ENCODE peak calls at places on chromosomes 16 and 17, in eight cellular contexts. K, Y, H, N, V, S, U and Q are unnamed samples.

GRCh38 chr16:9965079-9965478 is 217.1 kb downstream of the GRIN2A start:
- DNase-seq in U (no peak), K (no peak), H (no peak), Y (no peak), V (no peak), S (no peak), N (no peak), Q (no peak)

GRCh38 chr17:50841949-50842354 is 6.6 kb downstream of the WFIKKN2 start:
- DNase-seq in V (peak), U (peak), H (peak), Y (peak), N (peak), K (peak), S (peak), Q (peak)

GRCh38 chr16:88628512-88628974 is 9.8 kb upstream of the IL17C start:
- DNase-seq in V (no peak), N (no peak), S (peak), Y (no peak), K (no peak), U (no peak), H (no peak), Q (no peak)

GRCh38 chr17:42456223-42457106 is 2.2 kb upstream of the ATP6V0A1 start:
- DNase-seq in U (no peak), N (no peak), H (peak), K (peak), S (no peak), V (no peak), Y (no peak), Q (no peak)

GRCh38 chr16:8621221-8621571 is 302 bp upstream of the METTL22 start:
- DNase-seq in U (no peak), S (no peak), Y (no peak), K (no peak), N (no peak), H (no peak), V (no peak), Q (no peak)

GRCh38 chr16:592518-593306 is 2.8 kb downstream of the RAB40C start:
- DNase-seq in S (no peak), U (no peak), Y (peak), H (peak), N (no peak), V (peak), K (no peak), Q (no peak)

GRCh38 chr17:41617698-41618097 is 5.1 kb upstream of the KRT16 start:
- DNase-seq in K (no peak), U (no peak), Y (no peak), S (no peak), H (no peak), N (no peak), V (no peak), Q (no peak)

GRCh38 chr17:76911299-76912007 is 43.2 kb downstream of the MGAT5B start:
- DNase-seq in Y (no peak), H (no peak), U (no peak), V (no peak), K (no peak), N (no peak), S (no peak), Q (no peak)

GRCh38 chr16:85625053-85625452 is 11.9 kb downstream of the GSE1 start:
- DNase-seq in Y (no peak), H (no peak), V (no peak), K (no peak), N (no peak), U (no peak), S (no peak), Q (peak)

GRCh38 chr17:69058165-69058564 is 2.6 kb downstream of the ABCA9 start:
- DNase-seq in Y (no peak), S (no peak), N (no peak), U (no peak), K (no peak), H (peak), V (no peak), Q (no peak)

GRCh38 chr17:1518410-1518809 is 2.0 kb upstream of the INPP5K start:
- DNase-seq in Y (no peak), V (no peak), S (no peak), K (no peak), H (no peak), N (no peak), U (no peak), Q (no peak)

GRCh38 chr17:67546578-67547527 is 169.8 kb downstream of the PITPNC1 start:
- DNase-seq in U (peak), V (peak), S (no peak), K (peak), N (no peak), H (peak), Y (peak), Q (no peak)

GRCh38 chr16:79892278-79892677 is 291.7 kb upstream of the MAF start:
- DNase-seq in U (no peak), K (no peak), H (no peak), S (no peak), N (no peak), Y (no peak), V (no peak), Q (no peak)

GRCh38 chr17:41731836-41732235 is 2.6 kb downstream of the HAP1 start:
- DNase-seq in U (no peak), S (no peak), H (no peak), K (no peak), V (no peak), Y (no peak), N (no peak), Q (no peak)

GRCh38 chr16:10610499-10611184 is 30.2 kb upstream of the EMP2 start:
- DNase-seq in V (no peak), N (no peak), K (no peak), H (no peak), U (no peak), Y (no peak), S (no peak), Q (no peak)

GRCh38 chr17:2081564-2081963 is 26.7 kb downstream of the HIC1 start:
- DNase-seq in H (peak), N (no peak), V (no peak), Y (no peak), U (no peak), S (no peak), K (peak), Q (no peak)

GRCh38 chr16:23374721-23375120 is 72.6 kb downstream of the SCNN1B start:
- DNase-seq in H (no peak), U (no peak), S (no peak), Y (no peak), K (no peak), N (no peak), V (peak), Q (no peak)

GRCh38 chr16:22320572-22321339 is 23.5 kb downstream of the POLR3E start:
- DNase-seq in K (no peak), U (no peak), N (no peak), Y (peak), S (no peak), V (peak), H (no peak), Q (no peak)

GRCh38 chr16:71479420-71479819 is 9.7 kb downstream of the ZNF19 start:
- DNase-seq in Y (no peak), U (no peak), K (peak), V (no peak), N (no peak), H (peak), S (no peak), Q (no peak)

GRCh38 chr16:89289428-89290395 is 72.2 kb downstream of the ZNF778 start:
- DNase-seq in S (peak), N (peak), V (peak), H (peak), Y (peak), K (peak), U (no peak), Q (peak)

GRCh38 chr16:5025171-5025632 is 8.5 kb downstream of the NAGPA start:
- DNase-seq in K (no peak), S (peak), U (no peak), V (no peak), H (no peak), N (peak), Y (no peak), Q (peak)

GRCh38 chr17:14046978-14047377 is 22.3 kb upstream of the COX10 start:
- DNase-seq in H (no peak), V (no peak), Y (no peak), K (no peak), N (no peak), U (no peak), S (no peak), Q (no peak)

GRCh38 chr16:86077243-86077940 is 178.4 kb downstream of the IRF8 start:
- DNase-seq in Y (peak), K (no peak), V (peak), N (no peak), U (no peak), H (no peak), S (no peak), Q (no peak)

GRCh38 chr16:50229149-50229726 is 37.1 kb upstream of the ADCY7 start:
- DNase-seq in K (no peak), V (no peak), H (no peak), Y (no peak), S (no peak), U (no peak), N (no peak), Q (no peak)

GRCh38 chr17:58224315-58224714 is 5.3 kb upstream of the MKS1 start:
- DNase-seq in S (no peak), K (peak), N (no peak), Y (no peak), V (no peak), U (no peak), H (peak), Q (no peak)

GRCh38 chr16:569445-570254 is at the start of gene PIGQ:
- DNase-seq in U (peak), K (peak), V (peak), N (peak), Y (peak), H (peak), S (peak), Q (peak)

GRCh38 chr16:85820604-85821372 is 21.3 kb downstream of the COX4I1 start:
- DNase-seq in U (no peak), Y (no peak), V (no peak), S (no peak), K (no peak), H (no peak), N (no peak), Q (no peak)

DNA sequence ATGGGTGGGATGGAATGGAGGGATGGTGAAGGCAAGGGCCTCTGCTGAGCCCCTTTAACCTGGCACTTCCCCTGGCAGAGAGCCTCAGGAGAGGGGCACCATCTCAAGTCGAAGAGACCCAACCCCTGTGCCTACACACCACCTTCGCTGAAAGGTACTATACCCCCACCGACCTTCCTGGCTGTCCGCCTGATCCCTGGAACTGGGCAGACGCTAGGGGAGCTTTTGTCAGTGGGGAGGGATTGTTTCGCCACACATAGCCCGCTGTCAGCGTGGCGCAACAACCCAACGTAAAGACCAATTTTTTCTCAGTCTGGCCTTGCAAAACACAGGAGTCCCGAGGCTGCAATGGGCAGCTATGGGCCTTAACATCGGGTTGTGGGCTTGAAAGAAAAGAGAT is 3.1 kb downstream of the PPP1R1B start:
- DNase-seq in H (no peak), S (no peak), U (no peak), V (no peak), N (no peak), K (no peak), Y (no peak), Q (no peak)
- TF ChIP-seq CTCF in H (no peak), S (no peak), U (no peak), V (no peak), N (no peak), K (no peak), Y (no peak), Q (no peak)

DNA sequence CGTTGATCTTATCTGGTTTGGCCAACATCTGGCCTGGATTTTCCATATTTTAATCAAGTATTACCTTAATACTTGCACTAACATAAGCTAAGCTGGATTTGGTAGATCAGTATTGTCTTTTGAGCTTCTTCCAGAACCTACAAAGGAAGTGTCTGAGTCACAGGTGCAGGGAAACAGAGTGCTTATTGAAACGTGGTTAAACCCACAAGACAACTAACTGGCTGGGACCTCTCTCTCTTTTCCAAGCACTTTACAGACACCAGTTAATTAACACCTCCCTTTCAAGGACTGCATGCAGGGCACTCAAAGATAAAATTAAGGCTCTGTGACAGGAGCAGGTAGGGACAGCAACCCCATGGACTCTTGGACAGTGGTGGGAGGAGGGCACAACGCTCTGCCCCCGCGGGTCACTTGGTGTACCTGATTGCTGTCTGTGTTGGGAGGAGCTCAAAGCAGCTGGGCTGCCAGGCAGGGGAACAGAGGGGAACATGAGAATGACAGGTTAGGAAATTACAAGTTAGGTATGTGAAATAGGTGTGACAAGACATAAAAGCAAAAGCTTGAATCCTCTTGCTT is 133.7 kb upstream of the MON1B start:
- DNase-seq in S (no peak), N (no peak), K (no peak), Y (no peak), H (no peak), V (no peak), U (no peak), Q (no peak)
- TF ChIP-seq CTCF in S (no peak), N (no peak), K (no peak), Y (no peak), H (no peak), V (no peak), U (no peak), Q (no peak)

DNA sequence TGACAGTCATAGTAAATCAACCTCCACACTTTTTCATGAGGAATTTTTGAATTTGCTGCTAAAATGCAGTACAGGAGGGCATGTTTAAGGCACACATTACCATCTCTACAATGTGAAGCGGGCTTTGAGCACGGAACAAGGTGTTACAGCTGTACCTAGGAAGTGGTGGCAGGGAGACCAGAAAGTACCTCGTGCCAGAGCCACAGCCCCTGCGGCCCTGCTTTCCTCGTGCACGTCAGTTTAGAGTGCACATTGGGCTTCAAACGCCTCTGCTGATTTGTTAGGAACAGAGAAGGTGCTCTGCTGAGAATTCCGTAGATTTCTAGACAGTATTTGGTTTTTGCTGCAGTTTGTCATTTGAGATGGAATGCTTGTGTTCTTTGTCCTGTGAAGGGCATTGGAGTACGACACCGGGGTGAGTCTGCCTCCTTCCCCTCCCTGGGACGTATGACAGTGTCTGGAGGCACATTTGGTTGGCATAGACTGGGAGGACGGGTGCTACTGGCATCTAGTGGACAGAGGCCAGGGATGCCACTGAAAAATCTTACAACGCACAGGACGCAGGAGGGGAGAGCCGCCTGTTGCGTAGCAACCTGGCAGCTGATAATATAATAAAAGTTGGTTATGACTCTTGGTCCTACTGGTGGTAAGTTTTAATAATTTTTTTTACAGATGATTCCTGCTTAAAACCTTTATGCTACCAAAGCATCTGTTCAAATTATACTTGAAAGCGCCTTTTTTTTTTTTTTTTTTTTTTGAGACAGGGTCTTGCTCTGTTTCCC is 9.1 kb downstream of the FOXK2 start:
- DNase-seq in Y (peak), U (no peak), K (peak), V (no peak), S (no peak), H (peak), N (no peak), Q (no peak)
- TF ChIP-seq CTCF in Y (peak), U (no peak), K (peak), V (peak), S (peak), H (peak), N (no peak), Q (peak)

GRCh38 chr17:81143717-81144422 is 21.4 kb upstream of the PVALEF start:
- DNase-seq in V (no peak), U (no peak), H (no peak), S (no peak), N (no peak), Y (no peak), K (no peak), Q (no peak)

GRCh38 chr17:81144423-81144781 is 20.9 kb upstream of the PVALEF start:
- DNase-seq in S (no peak), U (no peak), H (no peak), N (no peak), K (no peak), V (no peak), Y (no peak), Q (no peak)

GRCh38 chr17:81143200-81143527 is 22.1 kb upstream of the PVALEF start:
- DNase-seq in S (no peak), Y (no peak), V (no peak), H (no peak), K (no peak), N (no peak), U (no peak), Q (no peak)

GRCh38 chr17:81140695-81141094 is 24.6 kb upstream of the PVALEF start:
- DNase-seq in S (no peak), V (no peak), N (no peak), K (no peak), U (no peak), Y (no peak), H (no peak), Q (no peak)

DNA sequence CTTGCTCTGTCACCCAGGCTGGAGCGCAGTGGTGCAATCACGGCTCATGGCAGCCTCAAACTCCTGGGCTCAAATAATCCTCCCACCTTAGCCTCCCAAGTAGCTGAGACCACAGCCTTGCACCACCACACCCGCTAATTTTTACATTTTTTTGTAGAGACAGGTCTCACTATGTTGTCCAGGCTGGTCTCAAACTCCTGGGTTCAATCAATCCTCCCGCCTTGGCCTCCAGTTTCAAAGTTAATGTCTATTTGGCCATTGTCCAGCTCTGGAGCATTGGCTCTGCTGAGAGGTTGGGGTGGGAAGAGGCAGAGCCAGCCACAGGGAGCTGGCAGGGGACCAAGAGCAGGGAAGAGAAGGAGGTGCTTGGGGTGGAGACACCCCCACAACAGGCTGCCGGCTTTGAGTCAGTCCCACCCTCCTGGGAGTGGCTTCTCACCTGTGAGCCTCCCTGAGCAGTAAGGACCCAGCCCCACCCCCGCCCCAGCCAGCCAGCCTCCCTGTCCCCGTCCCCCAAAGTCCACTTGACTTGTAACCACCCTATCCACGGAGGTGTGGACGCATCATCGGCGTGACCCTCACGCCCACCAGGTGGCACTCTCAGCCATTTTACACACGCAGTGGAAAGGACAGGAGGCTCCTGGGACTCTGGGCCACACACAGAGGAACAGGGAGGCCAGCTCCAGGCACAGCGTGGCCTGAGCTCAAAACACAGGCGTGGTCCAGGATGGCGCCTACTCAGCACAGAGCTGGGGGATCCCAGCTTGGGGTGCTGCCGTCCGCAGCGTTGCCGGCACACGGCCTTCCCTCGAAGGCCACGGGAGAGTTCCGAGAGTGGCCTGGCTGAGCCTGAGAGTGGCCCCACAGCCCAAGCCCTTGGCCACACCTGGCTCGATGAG is 22.8 kb upstream of the PVALEF start:
- DNase-seq in S (peak), N (peak), K (peak), Y (peak), V (peak), H (peak), U (peak), Q (peak)
- TF ChIP-seq CTCF in S (peak), N (peak), K (peak), Y (peak), V (peak), H (peak), U (no peak), Q (peak)

DNA sequence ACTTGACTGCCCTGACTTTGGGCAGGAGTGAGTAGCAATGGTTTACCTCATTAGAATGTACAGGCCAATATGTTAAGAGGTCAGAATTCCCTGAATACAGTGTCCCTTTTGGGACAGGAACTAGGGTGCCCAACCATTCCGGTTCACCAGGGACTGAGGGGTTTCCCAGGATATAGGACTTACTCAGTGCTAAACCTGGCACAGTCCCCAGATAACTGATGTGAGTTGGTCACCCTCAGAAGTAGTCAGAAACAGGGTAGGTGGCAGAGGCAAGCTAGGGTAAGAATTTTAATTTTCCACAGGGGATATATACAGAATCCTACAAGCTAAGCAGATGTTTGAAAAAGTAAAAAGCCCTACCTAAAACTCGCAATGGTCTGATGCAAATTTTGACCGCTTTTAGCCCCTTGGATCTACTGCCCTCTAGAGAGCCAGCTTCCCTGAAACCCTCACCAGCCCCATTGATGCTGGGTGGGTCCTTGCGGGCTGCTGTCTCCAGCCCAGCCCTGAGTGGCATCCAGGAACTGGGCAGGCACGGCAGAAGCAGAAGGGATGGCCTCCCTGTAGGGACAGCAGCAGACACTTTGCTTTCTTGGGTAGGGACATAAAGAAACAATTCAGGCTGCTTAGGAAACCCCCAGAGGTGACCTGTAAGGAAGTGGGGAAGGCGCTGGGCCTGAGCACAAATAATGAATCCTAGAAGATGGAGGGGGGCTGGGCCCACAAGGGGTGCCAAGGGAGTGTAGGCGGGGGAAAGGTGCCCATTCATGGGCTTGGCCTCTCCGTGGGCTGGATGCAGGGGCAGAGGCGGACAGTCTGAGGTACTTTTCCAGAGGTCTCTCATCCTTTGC is 434.8 kb downstream of the SLC39A11 start:
- DNase-seq in U (no peak), Y (no peak), V (no peak), S (no peak), K (peak), N (no peak), H (peak), Q (no peak)
- TF ChIP-seq CTCF in U (no peak), Y (no peak), V (no peak), S (no peak), K (no peak), N (no peak), H (peak), Q (no peak)